ENCODE peak calls at places on chromosome 2, in eight cellular contexts. B is stimulated activated CD4-positive, alpha-beta T cell treated with anti-CD3 and anti-CD28 coated beads, Interleukin-12 subunit alpha, Interleukin-12 subunit beta, amount 100 ng/mL, for 4 hours; G is glutamatergic neuron; U is effector memory CD4-positive, alpha-beta T cell; X is OCI-LY7; H is GM13976; N is upper lobe of right lung; S is pancreas. V is an unnamed sample.

GRCh38 chr2:201827621-201828020 is 21.3 kb downstream of the CDK15 start:
- DNase-seq in B (no peak), G (no peak), U (no peak), X (no peak), H (no peak), N (no peak), S (no peak), V (no peak)

GRCh38 chr2:207311316-207312005 is 145.7 kb upstream of the KLF7 start:
- DNase-seq in B (no peak), G (no peak), U (no peak), X (no peak), H (peak; percentile 80), N (no peak), S (no peak), V (no peak)

GRCh38 chr2:36478332-36478738 is 119.6 kb downstream of the FEZ2 start:
- DNase-seq in B (no peak), G (no peak), U (no peak), X (no peak), H (no peak), N (no peak), S (no peak), V (no peak)

GRCh38 chr2:85681354-85681728 is 12.8 kb upstream of the GNLY start:
- DNase-seq in B (no peak), G (no peak), U (no peak), X (no peak), H (no peak), N (no peak), S (no peak), V (no peak)

GRCh38 chr2:147511491-147511948 is 333.3 kb upstream of the ACVR2A start:
- DNase-seq in B (no peak), G (peak; percentile 42), U (no peak), X (no peak), H (no peak), N (peak; percentile 72), S (no peak), V (no peak)

GRCh38 chr2:219274392-219274921 is 4.7 kb upstream of the DNAJB2 start:
- DNase-seq in B (no peak), G (no peak), U (no peak), X (no peak), H (no peak), N (peak; percentile 63), S (no peak), V (no peak)

GRCh38 chr2:128282976-128283810 is 35.5 kb downstream of the HS6ST1 start:
- DNase-seq in B (no peak), G (peak; percentile 50), U (no peak), X (no peak), H (no peak), N (peak; percentile 46), S (peak; percentile 53), V (no peak)

GRCh38 chr2:77296791-77297190 is 225.4 kb downstream of the LRRTM4 start:
- DNase-seq in B (no peak), G (no peak), U (no peak), X (no peak), H (no peak), N (no peak), S (no peak), V (no peak)

GRCh38 chr2:85668009-85668856 is at the start of gene SFTPB:
- DNase-seq in B (no peak), G (no peak), U (no peak), X (no peak), H (no peak), N (peak; percentile 93), S (no peak), V (no peak)

GRCh38 chr2:127044977-127045654 is 61.8 kb downstream of the BIN1 start:
- DNase-seq in B (no peak), G (no peak), U (no peak), X (no peak), H (no peak), N (no peak), S (no peak), V (no peak)

GRCh38 chr2:144648837-144649485 is 129.0 kb upstream of the ZEB2 start:
- DNase-seq in B (no peak), G (peak; percentile 16), U (no peak), X (no peak), H (no peak), N (no peak), S (no peak), V (no peak)